ENCODE peak calls at places on chromosomes 1 and 21, in four cellular contexts. H, S, M and I are unnamed samples.

GRCh38 chr1:24586970-24587820 is 31.3 kb downstream of the NCMAP start:
- DNase-seq in H (peak; percentile 58), S (peak; percentile 68), M (no peak), I (peak; percentile 18)

GRCh38 chr1:220784751-220785150 is 2.0 kb upstream of the MTARC1 start:
- DNase-seq in H (no peak), S (no peak), M (no peak), I (no peak)

GRCh38 chr1:156214024-156214748 is 1.4 kb downstream of the PMF1 start:
- DNase-seq in H (no peak), S (peak; percentile 44), M (no peak), I (no peak)

GRCh38 chr1:41321277-41321676 is 40.0 kb upstream of the FOXO6 start:
- DNase-seq in H (no peak), S (no peak), M (no peak), I (no peak)

GRCh38 chr1:89483757-89484077 is 40.9 kb upstream of the LRRC8B start:
- DNase-seq in H (no peak), S (no peak), M (no peak), I (no peak)

GRCh38 chr1:174023438-174023837 is 1.3 kb upstream of the RC3H1 start:
- DNase-seq in H (no peak), S (no peak), M (no peak), I (peak; percentile 65)

GRCh38 chr1:25922633-25923567 is 16.7 kb upstream of the STMN1 start:
- DNase-seq in H (peak; percentile 22), S (no peak), M (no peak), I (peak; percentile 42)

GRCh38 chr1:37708471-37708870 is 16.2 kb downstream of the CDCA8 start:
- DNase-seq in H (no peak), S (no peak), M (no peak), I (no peak)

GRCh38 chr1:23558140-23558871 is 995 bp downstream of the ID3 start:
- DNase-seq in H (no peak), S (peak; percentile 92), M (no peak), I (no peak)

GRCh38 chr1:30757196-30757949 is at the start of gene LAPTM5:
- DNase-seq in H (no peak), S (no peak), M (no peak), I (no peak)

GRCh38 chr1:241846375-241846774 is 1.6 kb upstream of the EXO1 start:
- DNase-seq in H (no peak), S (no peak), M (no peak), I (no peak)

GRCh38 chr21:46425566-46425965 is 33.1 kb upstream of the DIP2A start:
- DNase-seq in H (no peak), S (no peak), M (no peak), I (no peak)

GRCh38 chr1:172561252-172561651 is 28.3 kb downstream of the SUCO start:
- DNase-seq in H (no peak), S (no peak), M (no peak), I (no peak)

GRCh38 chr1:6889875-6890480 is 104.7 kb downstream of the CAMTA1 start:
- DNase-seq in H (no peak), S (peak; percentile 53), M (no peak), I (peak; percentile 48)

GRCh38 chr1:4464478-4464877 is 189.9 kb upstream of the AJAP1 start:
- DNase-seq in H (no peak), S (no peak), M (no peak), I (no peak)
- TF ChIP-seq SPI1 in H (no peak), S (no peak), M (no peak), I (no peak)

GRCh38 chr1:200034262-200034557 is 6.7 kb downstream of the NR5A2 start:
- DNase-seq in H (no peak), S (no peak), M (no peak), I (no peak)

GRCh38 chr1:200033511-200034261 is 6.2 kb downstream of the NR5A2 start:
- DNase-seq in H (no peak), S (no peak), M (no peak), I (no peak)

GRCh38 chr1:200035956-200036615 is 8.6 kb downstream of the NR5A2 start:
- DNase-seq in H (no peak), S (no peak), M (no peak), I (no peak)

GRCh38 chr1:200035397-200035955 is 8.0 kb downstream of the NR5A2 start:
- DNase-seq in H (no peak), S (no peak), M (no peak), I (no peak)

DNA sequence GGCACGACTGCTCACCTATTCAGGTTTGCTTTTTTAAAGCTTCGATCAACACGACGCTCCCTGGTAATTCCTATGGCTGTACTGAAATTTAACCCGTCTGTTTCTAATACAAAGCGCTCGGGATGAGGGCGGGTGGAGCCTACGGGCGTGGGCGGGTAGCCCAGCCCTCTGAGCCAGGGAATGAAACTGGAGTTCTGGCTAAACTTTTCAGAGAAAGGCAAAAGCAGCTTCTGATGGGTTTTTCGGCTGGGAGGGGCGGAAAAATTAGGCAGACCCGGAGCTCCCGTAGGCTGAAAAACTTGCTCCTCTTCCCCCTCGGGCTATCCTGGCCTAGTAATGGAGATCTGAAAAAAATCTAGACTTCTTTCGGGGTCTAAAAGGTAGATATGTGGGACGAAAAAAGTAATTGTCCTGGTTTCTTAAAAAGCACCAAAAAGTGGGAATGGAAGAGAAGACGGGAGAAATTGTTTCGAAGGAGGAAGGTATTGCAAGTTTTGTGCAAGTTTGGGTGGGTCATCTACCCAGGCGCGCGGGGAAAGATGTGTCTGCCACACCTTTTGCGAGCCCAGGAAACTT is 7.4 kb downstream of the NR5A2 start:
- DNase-seq in H (no peak), S (no peak), M (no peak), I (no peak)
- TF ChIP-seq SPI1 in H (no peak), S (no peak), M (no peak), I (no peak)

DNA sequence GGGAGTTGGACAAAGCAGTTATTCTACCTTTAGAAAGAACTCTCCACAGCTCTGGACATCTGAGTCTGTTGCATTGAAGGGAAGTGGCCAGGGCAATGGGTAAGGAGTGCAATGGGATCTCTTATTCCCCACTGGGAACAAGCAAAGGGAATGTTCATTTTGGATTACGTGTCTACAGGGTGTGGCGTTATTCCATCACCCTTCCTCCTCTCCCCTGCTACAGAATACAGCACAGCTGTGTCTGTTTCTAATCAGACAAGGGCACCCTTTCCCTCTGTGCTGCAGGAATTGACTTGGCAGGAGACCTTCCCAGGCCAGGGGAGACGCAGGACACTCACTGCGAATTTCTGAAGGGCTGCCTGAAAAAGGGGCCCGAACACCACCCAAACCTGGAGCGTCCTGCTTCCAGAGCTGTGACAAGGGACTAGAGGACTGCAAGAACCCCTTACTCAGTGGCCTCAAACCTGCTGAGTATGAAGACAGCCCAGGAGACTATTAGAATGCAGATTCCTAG is 163.6 kb upstream of the RAB4A start:
- DNase-seq in H (no peak), S (no peak), M (no peak), I (no peak)
- TF ChIP-seq SPI1 in H (no peak), S (no peak), M (no peak), I (no peak)

DNA sequence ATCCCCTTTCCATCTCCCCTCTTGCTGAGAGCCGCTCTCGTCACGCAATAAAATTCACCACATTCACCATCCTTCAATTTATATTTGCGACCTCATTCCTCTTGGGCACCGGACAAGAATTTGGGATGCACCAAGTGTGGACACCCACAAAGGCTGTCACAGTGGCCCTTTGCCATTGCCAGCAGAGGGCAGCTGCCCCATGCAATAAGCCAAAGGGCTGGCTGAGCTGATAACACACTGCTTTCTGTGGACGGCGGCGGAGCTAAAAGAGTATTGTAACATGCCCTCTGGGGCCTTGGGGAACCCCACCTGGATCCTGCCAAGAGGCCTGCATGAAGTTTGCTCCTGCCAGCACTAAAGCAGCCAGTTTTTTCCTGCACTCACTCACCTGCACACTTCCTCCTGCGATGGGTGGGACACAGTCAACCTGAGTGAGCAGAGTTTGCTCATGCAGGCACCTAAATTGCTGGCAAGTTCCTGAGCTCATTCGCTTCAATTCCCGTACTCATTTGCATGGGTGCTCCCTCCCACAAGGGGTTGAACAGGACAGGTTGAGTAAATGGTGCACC is 792.3 kb upstream of the ADAMTS5 start:
- DNase-seq in H (no peak), S (no peak), M (no peak), I (peak; percentile 5)
- TF ChIP-seq SPI1 in H (no peak), S (no peak), M (no peak), I (no peak)

GRCh38 chr1:165484532-165484931 is 39.6 kb upstream of the RXRG start:
- DNase-seq in H (no peak), S (no peak), M (no peak), I (no peak)
- TF ChIP-seq SPI1 in H (no peak), S (no peak), M (no peak), I (no peak)

DNA sequence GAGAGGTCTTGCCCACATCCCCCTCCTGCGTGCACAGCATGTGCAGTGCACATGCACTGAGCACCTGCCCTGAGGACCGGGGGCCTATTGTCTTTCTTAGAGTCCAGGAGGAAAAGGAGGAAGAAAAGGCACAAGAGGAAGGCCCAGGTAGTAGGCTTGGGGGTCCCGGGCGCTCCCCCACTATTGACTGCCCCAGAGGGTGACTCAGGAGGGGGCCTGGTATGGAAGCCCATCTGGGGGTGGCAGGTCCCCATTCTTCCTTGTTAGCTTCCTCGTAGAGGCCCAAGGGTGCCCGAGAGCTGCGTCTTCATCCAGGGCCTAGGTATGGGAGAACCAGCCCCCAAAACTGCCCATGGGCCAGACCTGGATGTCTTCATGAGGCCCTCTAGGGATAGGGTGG is 4.1 kb upstream of the SMYD3 start:
- DNase-seq in H (no peak), S (no peak), M (no peak), I (no peak)
- TF ChIP-seq SPI1 in H (no peak), S (no peak), M (no peak), I (no peak)

DNA sequence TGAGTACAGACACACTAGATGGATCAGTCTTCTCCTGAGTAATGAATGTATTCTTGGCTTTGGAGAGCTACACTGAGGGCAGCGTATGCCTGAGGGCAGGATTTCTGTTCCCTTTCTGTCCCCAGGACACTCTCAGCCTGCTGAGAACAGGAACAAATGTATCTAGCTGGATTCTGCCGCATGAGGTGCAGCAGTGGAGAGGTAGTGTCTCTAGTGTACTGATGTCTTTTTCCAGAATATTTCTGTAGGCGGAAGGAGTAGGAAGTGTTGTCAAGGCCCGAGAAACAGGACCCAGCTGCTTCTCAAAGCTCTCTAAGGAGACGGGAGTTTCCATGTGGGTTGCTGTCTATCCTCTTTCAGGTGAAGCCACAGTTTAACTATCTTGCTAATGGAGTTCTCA is 65.5 kb downstream of the MT1HL1 start:
- DNase-seq in H (no peak), S (no peak), M (no peak), I (no peak)
- TF ChIP-seq SPI1 in H (no peak), S (no peak), M (no peak), I (no peak)

GRCh38 chr1:202770135-202770534 is 38.1 kb downstream of the KDM5B start:
- DNase-seq in H (no peak), S (no peak), M (no peak), I (no peak)
- TF ChIP-seq SPI1 in H (no peak), S (no peak), M (no peak), I (no peak)

GRCh38 chr1:199178646-199179045 is 539.8 kb downstream of the PTPRC start:
- DNase-seq in H (no peak), S (no peak), M (no peak), I (no peak)

GRCh38 chr1:199184180-199184579 is 545.3 kb downstream of the PTPRC start:
- DNase-seq in H (no peak), S (no peak), M (no peak), I (no peak)

GRCh38 chr1:199176713-199177112 is 537.9 kb downstream of the PTPRC start:
- DNase-seq in H (no peak), S (no peak), M (no peak), I (no peak)

GRCh38 chr1:199182151-199182843 is 543.5 kb downstream of the PTPRC start:
- DNase-seq in H (no peak), S (no peak), M (no peak), I (peak; percentile 28)
- TF ChIP-seq SPI1 in H (no peak), S (no peak), M (no peak), I (no peak)